ENCODE peak calls at places on chromosomes 2 and 18, in six cellular contexts. One of them, this sample, is unnamed.

GRCh38 chr2:57711991-57712390 is 334.6 kb upstream of the VRK2 start:
- DNase-seq in left lung: no peak
- DNase-seq in RWPE1: no peak
- DNase-seq in GM20000: no peak
- DNase-seq in WERI-Rb-1: no peak
- DNase-seq in mesothelial cell of epicardium: no peak
- DNase-seq in this sample: no peak

GRCh38 chr2:14907014-14907612 is 274.6 kb downstream of the LRATD1 start:
- DNase-seq in left lung: no peak
- DNase-seq in RWPE1: no peak
- DNase-seq in GM20000: peak
- DNase-seq in WERI-Rb-1: peak
- DNase-seq in mesothelial cell of epicardium: no peak
- DNase-seq in this sample: peak

GRCh38 chr2:120587326-120587996 is 148.2 kb upstream of the GLI2 start:
- DNase-seq in left lung: no peak
- DNase-seq in RWPE1: no peak
- DNase-seq in GM20000: peak
- DNase-seq in WERI-Rb-1: no peak
- DNase-seq in mesothelial cell of epicardium: no peak
- DNase-seq in this sample: no peak

GRCh38 chr2:213766465-213766891 is 482.2 kb downstream of the SPAG16 start:
- DNase-seq in left lung: no peak
- DNase-seq in RWPE1: no peak
- DNase-seq in GM20000: peak
- DNase-seq in WERI-Rb-1: no peak
- DNase-seq in mesothelial cell of epicardium: no peak
- DNase-seq in this sample: no peak

GRCh38 chr2:165897074-165897683 is 56.4 kb downstream of the TTC21B start:
- DNase-seq in left lung: no peak
- DNase-seq in RWPE1: no peak
- DNase-seq in GM20000: no peak
- DNase-seq in WERI-Rb-1: no peak
- DNase-seq in mesothelial cell of epicardium: no peak
- DNase-seq in this sample: no peak

GRCh38 chr2:200905618-200906296 is 16.6 kb downstream of the NIF3L1 start:
- DNase-seq in left lung: peak
- DNase-seq in RWPE1: peak
- DNase-seq in GM20000: peak
- DNase-seq in WERI-Rb-1: peak
- DNase-seq in mesothelial cell of epicardium: peak
- DNase-seq in this sample: peak

GRCh38 chr18:2529154-2529553 is 42.2 kb downstream of the METTL4 start:
- DNase-seq in left lung: no peak
- DNase-seq in RWPE1: no peak
- DNase-seq in GM20000: no peak
- DNase-seq in WERI-Rb-1: no peak
- DNase-seq in mesothelial cell of epicardium: no peak
- DNase-seq in this sample: no peak

GRCh38 chr2:159399716-159400525 is 113.4 kb upstream of the WDSUB1 start:
- DNase-seq in left lung: no peak
- DNase-seq in RWPE1: peak
- DNase-seq in GM20000: no peak
- DNase-seq in WERI-Rb-1: no peak
- DNase-seq in mesothelial cell of epicardium: no peak
- DNase-seq in this sample: peak

GRCh38 chr18:47724186-47724975 is 206.1 kb downstream of the SMAD2 start:
- DNase-seq in left lung: no peak
- DNase-seq in RWPE1: no peak
- DNase-seq in GM20000: no peak
- DNase-seq in WERI-Rb-1: no peak
- DNase-seq in mesothelial cell of epicardium: no peak
- DNase-seq in this sample: no peak

DNA sequence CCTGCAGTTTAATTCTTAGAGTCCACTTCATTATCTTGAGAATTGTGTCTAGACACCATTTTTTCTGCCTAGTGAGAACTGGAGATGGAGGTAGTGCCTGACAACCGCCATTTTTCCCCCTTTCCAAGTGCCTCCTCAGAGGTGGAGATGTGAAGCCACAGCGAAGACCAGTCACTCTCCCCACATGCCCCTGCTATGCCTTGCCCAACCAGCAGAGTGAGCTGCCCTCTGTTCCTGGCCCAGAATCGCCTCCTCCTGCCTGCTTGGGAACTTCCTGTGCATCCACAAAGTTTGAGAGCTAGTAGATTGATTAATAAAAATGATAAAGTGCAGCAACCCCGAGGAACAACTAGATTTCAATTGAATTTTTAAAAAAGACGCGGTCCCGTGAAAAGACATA is 123.3 kb downstream of the CLIP4 start:
- DNase-seq in left lung: no peak
- DNase-seq in RWPE1: peak
- DNase-seq in GM20000: peak
- DNase-seq in WERI-Rb-1: peak
- DNase-seq in mesothelial cell of epicardium: no peak
- DNase-seq in this sample: peak
- TF ChIP-seq CTCF in left lung: peak
- TF ChIP-seq CTCF in RWPE1: peak
- TF ChIP-seq CTCF in GM20000: peak
- TF ChIP-seq CTCF in WERI-Rb-1: peak
- TF ChIP-seq CTCF in mesothelial cell of epicardium: no peak
- TF ChIP-seq CTCF in this sample: peak

DNA sequence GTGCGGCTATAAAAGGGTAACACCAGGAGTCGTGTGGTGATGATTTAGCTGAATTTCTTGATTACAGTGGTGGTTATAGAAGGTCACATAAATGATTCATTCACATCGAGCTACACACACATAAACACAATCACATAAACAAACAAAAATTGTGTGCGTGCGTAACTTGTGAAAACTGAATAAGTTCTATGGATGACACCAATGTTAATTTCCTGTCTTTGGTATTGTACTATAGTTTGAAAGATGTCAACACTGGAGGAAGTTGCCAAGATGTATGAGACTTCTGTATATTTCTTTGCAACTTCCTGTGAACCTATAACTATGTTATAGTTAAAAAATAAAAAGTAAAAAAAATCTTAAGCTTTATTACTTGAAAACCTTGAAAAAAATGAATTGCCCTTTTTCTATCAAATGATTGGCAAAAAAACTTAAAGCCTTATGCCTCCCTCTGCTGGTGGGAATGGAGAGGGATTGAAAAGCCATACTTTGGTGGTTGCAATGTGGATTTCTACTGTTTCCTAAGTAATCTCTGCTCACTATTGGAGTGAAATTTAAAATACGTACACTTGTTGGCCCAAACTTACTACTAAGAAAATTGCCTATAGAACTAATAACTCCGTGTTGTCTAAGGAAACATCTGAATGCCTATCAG is 227.7 kb downstream of the RPIA start:
- DNase-seq in left lung: no peak
- DNase-seq in RWPE1: peak
- DNase-seq in GM20000: peak
- DNase-seq in WERI-Rb-1: no peak
- DNase-seq in mesothelial cell of epicardium: no peak
- DNase-seq in this sample: peak
- TF ChIP-seq CTCF in left lung: peak
- TF ChIP-seq CTCF in RWPE1: peak
- TF ChIP-seq CTCF in GM20000: peak
- TF ChIP-seq CTCF in WERI-Rb-1: no peak
- TF ChIP-seq CTCF in mesothelial cell of epicardium: no peak
- TF ChIP-seq CTCF in this sample: peak

DNA sequence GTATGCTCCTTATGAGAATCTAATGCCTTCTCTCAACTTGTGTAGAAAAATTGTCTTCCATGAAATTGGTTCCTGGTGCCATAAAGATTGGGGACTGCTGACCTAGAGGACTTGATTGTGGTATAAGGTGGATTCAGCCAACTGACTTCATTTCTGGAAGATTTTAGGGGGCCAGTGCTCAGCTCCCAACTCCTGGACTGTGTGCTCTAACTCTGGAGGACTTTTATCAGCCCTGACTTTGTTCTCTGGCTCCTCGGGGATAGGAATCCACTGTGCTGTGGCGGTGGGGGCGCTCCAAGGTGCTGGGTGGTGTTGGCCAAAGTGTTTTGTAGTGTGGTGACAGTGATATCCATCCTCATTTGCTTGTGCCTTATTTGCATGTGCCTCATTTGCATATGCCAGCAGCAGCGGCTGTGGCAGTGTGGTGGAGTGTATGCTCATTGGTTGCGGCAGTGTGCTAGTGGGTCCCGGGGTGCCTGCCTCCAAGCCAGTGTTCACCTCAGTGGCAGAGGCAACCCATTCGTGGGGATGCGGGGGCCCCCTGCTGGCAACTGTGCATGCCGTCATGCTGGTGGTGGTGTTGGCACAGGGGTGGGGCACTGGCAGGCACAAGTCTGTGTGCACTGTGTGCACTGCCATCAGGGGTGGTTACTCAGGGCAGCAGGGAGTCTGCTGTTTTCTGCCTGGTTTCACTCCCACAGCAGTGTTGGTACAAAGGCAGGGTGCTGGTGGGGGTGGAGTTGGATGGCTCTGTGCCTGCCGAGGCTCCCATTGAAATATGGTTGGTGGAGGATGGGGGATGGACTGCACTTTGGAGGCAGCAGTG is 19.6 kb downstream of the EHBP1 start:
- DNase-seq in left lung: no peak
- DNase-seq in RWPE1: no peak
- DNase-seq in GM20000: no peak
- DNase-seq in WERI-Rb-1: peak
- DNase-seq in mesothelial cell of epicardium: no peak
- DNase-seq in this sample: peak
- TF ChIP-seq CTCF in left lung: no peak
- TF ChIP-seq CTCF in RWPE1: no peak
- TF ChIP-seq CTCF in GM20000: no peak
- TF ChIP-seq CTCF in WERI-Rb-1: peak
- TF ChIP-seq CTCF in mesothelial cell of epicardium: no peak
- TF ChIP-seq CTCF in this sample: peak

GRCh38 chr18:80034068-80034851 is at the start of gene RBFA:
- DNase-seq in left lung: peak
- DNase-seq in RWPE1: peak
- DNase-seq in GM20000: peak
- DNase-seq in WERI-Rb-1: peak
- DNase-seq in mesothelial cell of epicardium: peak
- DNase-seq in this sample: peak
- TF ChIP-seq CTCF in left lung: no peak
- TF ChIP-seq CTCF in RWPE1: peak
- TF ChIP-seq CTCF in GM20000: no peak
- TF ChIP-seq CTCF in WERI-Rb-1: peak
- TF ChIP-seq CTCF in mesothelial cell of epicardium: peak
- TF ChIP-seq CTCF in this sample: peak

GRCh38 chr2:225122582-225123486 is 80.6 kb upstream of the DOCK10 start:
- DNase-seq in left lung: no peak
- DNase-seq in RWPE1: peak
- DNase-seq in GM20000: peak
- DNase-seq in WERI-Rb-1: peak
- DNase-seq in mesothelial cell of epicardium: no peak
- DNase-seq in this sample: peak
- TF ChIP-seq CTCF in left lung: peak
- TF ChIP-seq CTCF in RWPE1: peak
- TF ChIP-seq CTCF in GM20000: peak
- TF ChIP-seq CTCF in WERI-Rb-1: peak
- TF ChIP-seq CTCF in mesothelial cell of epicardium: peak
- TF ChIP-seq CTCF in this sample: peak

This sample was measured in epithelial cell of esophagus.